ENCODE peak calls at places on chromosomes 1 and 21, in seven cellular contexts. F is body of pancreas, P is GM19239, D is ELF-1, H is heart right ventricle, J is fibroblast of mammary gland, O is HAP-1. S is an unnamed sample.

GRCh38 chr1:64203420-64203819 is at the start of gene UBE2U:
- DNase-seq in O (no peak), J (no peak), H (no peak), D (no peak), P (no peak), F (no peak), S (no peak)

GRCh38 chr1:224579526-224579925 is 36.6 kb upstream of the CNIH3 start:
- DNase-seq in P (no peak), F (no peak), O (no peak), H (no peak), D (peak), J (peak), S (no peak)

GRCh38 chr21:39575778-39576177 is 37.0 kb upstream of the B3GALT5 start:
- DNase-seq in D (no peak), O (no peak), J (peak), H (no peak), F (no peak), P (no peak), S (no peak)

GRCh38 chr1:28580706-28581530 is 11.1 kb upstream of the RAB42 start:
- DNase-seq in O (peak), H (no peak), D (peak), F (peak), J (peak), P (no peak), S (no peak)

GRCh38 chr1:108089482-108089881 is 110.7 kb downstream of the SLC25A24 start:
- DNase-seq in P (no peak), J (peak), H (no peak), O (no peak), F (no peak), D (no peak), S (no peak)

GRCh38 chr1:232250838-232251237 is 379.1 kb downstream of the SIPA1L2 start:
- DNase-seq in H (no peak), F (no peak), J (no peak), P (no peak), D (peak), O (no peak), S (no peak)

GRCh38 chr1:28144203-28145135 is 32.0 kb downstream of the PTAFR start:
- DNase-seq in P (peak), H (no peak), J (peak), D (no peak), O (no peak), F (no peak), S (no peak)

GRCh38 chr1:16266411-16267118 is 29.6 kb upstream of the CPLANE2 start:
- DNase-seq in P (no peak), O (no peak), H (peak), J (no peak), D (peak), F (no peak), S (no peak)

GRCh38 chr1:238951809-238952208 is 434.6 kb upstream of the CHRM3 start:
- DNase-seq in F (peak), P (no peak), H (no peak), J (peak), D (no peak), O (peak), S (no peak)

GRCh38 chr1:51214615-51215131 is 21.4 kb upstream of the RNF11 start:
- DNase-seq in P (no peak), J (peak), O (no peak), F (no peak), D (no peak), H (no peak), S (no peak)

GRCh38 chr1:101022294-101022693 is 3.3 kb downstream of the DPH5 start:
- DNase-seq in J (peak), O (no peak), H (no peak), F (no peak), D (no peak), P (no peak), S (no peak)

GRCh38 chr21:41612674-41613250 is 104.8 kb upstream of the TMPRSS2 start:
- DNase-seq in F (peak), H (peak), P (peak), J (peak), D (peak), O (peak), S (peak)

GRCh38 chr21:44496196-44496899 is 41.0 kb downstream of the LRRC3 start:
- DNase-seq in O (no peak), J (no peak), F (no peak), D (no peak), P (no peak), H (no peak), S (no peak)

GRCh38 chr1:172658871-172659453 is at the start of gene FASLG:
- DNase-seq in D (no peak), F (no peak), J (no peak), H (no peak), O (no peak), P (no peak), S (no peak)

GRCh38 chr1:38680801-38681510 is 178.6 kb downstream of the RRAGC start:
- DNase-seq in D (peak), J (peak), H (no peak), P (no peak), O (no peak), F (no peak), S (no peak)

GRCh38 chr1:210736681-210737080 is 397.3 kb downstream of the KCNH1 start:
- DNase-seq in P (no peak), D (no peak), O (no peak), J (no peak), H (no peak), F (no peak), S (no peak)

GRCh38 chr1:237045278-237046016 is 3.5 kb downstream of the RYR2 start:
- DNase-seq in O (peak), D (no peak), P (no peak), J (no peak), H (no peak), F (no peak), S (no peak)

GRCh38 chr1:61081637-61082335 is 575 bp upstream of the NFIA start:
- DNase-seq in P (no peak), F (peak), O (peak), H (peak), J (peak), D (no peak), S (peak)

GRCh38 chr1:182229451-182229850 is 162.1 kb downstream of the GLUL start:
- DNase-seq in P (no peak), D (no peak), O (no peak), J (no peak), H (no peak), F (no peak), S (no peak)

GRCh38 chr1:62438163-62438562 is 1.3 kb downstream of the USP1 start:
- DNase-seq in O (no peak), F (no peak), J (peak), P (no peak), D (no peak), H (no peak), S (no peak)

GRCh38 chr1:7705908-7706216 is 65.2 kb upstream of the VAMP3 start:
- DNase-seq in J (no peak), H (no peak), O (no peak), F (no peak), D (no peak), P (no peak), S (no peak)

GRCh38 chr1:37038079-37038702 is 3.9 kb upstream of the GRIK3 start:
- DNase-seq in D (peak), P (no peak), J (peak), F (peak), H (peak), O (peak), S (peak)

GRCh38 chr1:37995773-37996379 is 6.1 kb upstream of the SF3A3 start:
- DNase-seq in O (no peak), F (peak), P (no peak), J (peak), D (peak), H (peak), S (peak)

GRCh38 chr1:55741516-55741915 is 526.4 kb upstream of the USP24 start:
- DNase-seq in D (no peak), F (no peak), J (peak), O (no peak), P (no peak), H (no peak), S (no peak)

GRCh38 chr1:172513480-172513879 is 19.5 kb upstream of the SUCO start:
- DNase-seq in P (no peak), O (no peak), D (no peak), H (no peak), J (no peak), F (no peak), S (no peak)

GRCh38 chr1:94258873-94259331 is 21.5 kb upstream of the ARHGAP29 start:
- DNase-seq in O (no peak), D (no peak), J (peak), H (no peak), F (peak), P (no peak), S (peak)

GRCh38 chr1:215583185-215583692 is 16.1 kb downstream of the KCTD3 start:
- DNase-seq in J (no peak), P (no peak), D (peak), H (no peak), F (peak), O (no peak), S (no peak)

GRCh38 chr1:30966690-30967369 is 58.3 kb upstream of the SDC3 start:
- DNase-seq in J (peak), F (peak), D (no peak), O (no peak), P (no peak), H (no peak), S (no peak)

GRCh38 chr1:64675718-64676345 is 69.0 kb upstream of the RAVER2 start:
- DNase-seq in P (no peak), D (no peak), H (no peak), F (peak), O (no peak), J (peak), S (no peak)

GRCh38 chr1:110087812-110088738 is 17.6 kb upstream of the ALX3 start:
- DNase-seq in P (no peak), F (peak), D (peak), H (peak), O (peak), J (peak), S (peak)